ENCODE peak calls at places on chromosomes 5 and 9, in six cellular contexts. F, L, S, G, W and O are unnamed samples.

GRCh38 chr5:8366296-8366695 is 497.3 kb downstream of the MTRR start:
- DNase-seq in S (no peak), L (no peak), G (no peak), W (no peak), F (no peak), O (no peak)

GRCh38 chr9:120730661-120731514 is 16.6 kb upstream of the MEGF9 start:
- DNase-seq in F (peak), G (peak), S (no peak), L (peak), W (no peak), O (peak)

GRCh38 chr9:129692534-129692933 is 27.1 kb downstream of the PRRX2 start:
- DNase-seq in L (no peak), S (no peak), G (no peak), W (no peak), F (no peak), O (no peak)

GRCh38 chr9:127707766-127708165 is 978 bp downstream of the CFAP157 start:
- DNase-seq in W (peak), L (no peak), G (no peak), S (peak), F (no peak), O (no peak)

GRCh38 chr5:77449277-77449676 is 42.8 kb downstream of the WDR41 start:
- DNase-seq in G (no peak), W (no peak), L (no peak), F (no peak), S (no peak), O (no peak)

GRCh38 chr9:98501776-98502175 is 207.0 kb downstream of the GABBR2 start:
- DNase-seq in W (no peak), G (no peak), S (no peak), F (no peak), L (no peak), O (no peak)

GRCh38 chr9:108838017-108838416 is 17.8 kb downstream of the ACTL7B start:
- DNase-seq in F (peak), L (no peak), W (no peak), S (no peak), G (no peak), O (no peak)

GRCh38 chr5:72013741-72014703 is 93.3 kb upstream of the MAP1B start:
- DNase-seq in G (no peak), S (no peak), L (no peak), W (no peak), F (peak), O (no peak)

GRCh38 chr5:140140435-140140834 is 14.7 kb downstream of the IGIP start:
- DNase-seq in F (no peak), W (no peak), G (no peak), L (no peak), S (no peak), O (no peak)

GRCh38 chr5:34656001-34656699 is at the start of gene RAI14:
- DNase-seq in G (peak), S (peak), F (peak), W (peak), L (no peak), O (peak)

GRCh38 chr5:113020461-113021273 is 44.1 kb downstream of the DCP2 start:
- DNase-seq in G (no peak), W (no peak), L (no peak), S (no peak), F (peak), O (no peak)

GRCh38 chr5:129973716-129974426 is 69.6 kb downstream of the CHSY3 start:
- DNase-seq in G (no peak), F (peak), L (no peak), S (no peak), W (no peak), O (no peak)

GRCh38 chr9:138020120-138020794 is 142.7 kb downstream of the CACNA1B start:
- DNase-seq in S (peak), W (no peak), L (peak), F (no peak), G (no peak), O (no peak)

GRCh38 chr9:85521331-85522197 is 220.2 kb downstream of the AGTPBP1 start:
- DNase-seq in S (no peak), L (no peak), G (peak), F (no peak), W (no peak), O (peak)

GRCh38 chr9:4862506-4863250 is 69.9 kb downstream of the RCL1 start:
- DNase-seq in W (no peak), L (no peak), S (no peak), G (no peak), F (peak), O (no peak)

GRCh38 chr9:75892168-75892901 is 1.9 kb downstream of the PCSK5 start:
- DNase-seq in F (no peak), L (no peak), G (peak), W (peak), S (peak), O (peak)

GRCh38 chr9:69516353-69517322 is 155.5 kb downstream of the APBA1 start:
- DNase-seq in W (no peak), G (no peak), L (no peak), F (no peak), S (peak), O (no peak)

GRCh38 chr9:128231638-128232568 is 28.7 kb downstream of the DNM1 start:
- DNase-seq in G (no peak), W (peak), L (no peak), S (no peak), F (no peak), O (no peak)

GRCh38 chr5:60801406-60802090 is 42.5 kb downstream of the ELOVL7 start:
- DNase-seq in F (no peak), W (no peak), G (no peak), L (no peak), S (no peak), O (no peak)

GRCh38 chr5:1757511-1757910 is 42.1 kb downstream of the MRPL36 start:
- DNase-seq in L (no peak), S (peak), F (no peak), G (no peak), W (no peak), O (no peak)

GRCh38 chr5:125043781-125044391 is 297.4 kb upstream of the ZNF608 start:
- DNase-seq in G (no peak), L (no peak), W (no peak), S (peak), F (peak), O (peak)

GRCh38 chr5:172528440-172528839 is 74.1 kb upstream of the SH3PXD2B start:
- DNase-seq in L (no peak), W (no peak), S (no peak), G (no peak), F (no peak), O (no peak)

GRCh38 chr5:158506648-158507047 is 593.1 kb downstream of the EBF1 start:
- DNase-seq in W (no peak), L (no peak), F (no peak), G (no peak), S (no peak), O (no peak)

GRCh38 chr5:38265546-38266179 is 7.3 kb downstream of the EGFLAM start:
- DNase-seq in G (peak), F (peak), L (no peak), W (peak), S (no peak), O (peak)

GRCh38 chr5:113606298-113607134 is 93.0 kb downstream of the YTHDC2 start:
- DNase-seq in W (peak), L (no peak), G (peak), S (no peak), F (peak), O (peak)

GRCh38 chr5:157563373-157564148 is 12.0 kb downstream of the ADAM19 start:
- DNase-seq in F (peak), S (no peak), G (no peak), L (no peak), W (no peak), O (peak)

GRCh38 chr5:72572236-72572765 is 65.1 kb upstream of the ZNF366 start:
- DNase-seq in W (no peak), L (no peak), G (no peak), F (no peak), S (no peak), O (no peak)

GRCh38 chr9:99590879-99591278 is 230.8 kb upstream of the NR4A3 start:
- DNase-seq in S (no peak), G (no peak), W (no peak), L (no peak), F (no peak), O (no peak)

GRCh38 chr9:137117269-137117731 is 2.8 kb upstream of the DPP7 start:
- DNase-seq in L (no peak), W (no peak), F (no peak), S (peak), G (no peak), O (no peak)